ENCODE peak calls at places on chromosomes 7 and 10, in nine cellular contexts. Q, V, S, K, M, H, T, N and L are unnamed samples.

GRCh38 chr7:27155816-27156507 is 513 bp downstream of the HOXA7 start:
- DNase-seq in Q (peak; percentile 6), V (peak; percentile 77), S (peak; percentile 70), K (no peak), M (no peak), H (no peak), T (peak; percentile 82), N (no peak), L (no peak)

GRCh38 chr7:63900394-63901203 is 98.0 kb upstream of the ZNF722 start:
- DNase-seq in Q (peak; percentile 71), V (peak; percentile 94), S (peak; percentile 67), K (no peak), M (peak; percentile 95), H (peak; percentile 1), T (peak; percentile 97), N (no peak), L (no peak)

GRCh38 chr7:159142730-159143129 is 1.9 kb downstream of the VIPR2 start:
- DNase-seq in Q (no peak), V (no peak), S (no peak), K (no peak), M (no peak), H (no peak), T (no peak), N (no peak), L (no peak)

GRCh38 chr7:36736827-36737211 is 12.5 kb upstream of the AOAH start:
- DNase-seq in Q (no peak), V (no peak), S (peak; percentile 19), K (no peak), M (peak; percentile 51), H (no peak), T (no peak), N (no peak), L (no peak)

GRCh38 chr10:69572159-69573055 is 815 bp downstream of the NEUROG3 start:
- DNase-seq in Q (no peak), V (no peak), S (no peak), K (no peak), M (peak; percentile 49), H (no peak), T (no peak), N (peak; percentile 2), L (peak; percentile 4)

GRCh38 chr7:6160191-6160623 is 112.2 kb downstream of the CYTH3 start:
- DNase-seq in Q (peak; percentile 82), V (peak; percentile 82), S (peak; percentile 44), K (peak; percentile 79), M (peak; percentile 57), H (peak; percentile 88), T (peak; percentile 78), N (peak; percentile 65), L (peak; percentile 90)

GRCh38 chr7:99693427-99694200 is 13.8 kb upstream of the CYP3A5 start:
- DNase-seq in Q (peak; percentile 10), V (no peak), S (peak; percentile 23), K (peak; percentile 86), M (peak; percentile 59), H (no peak), T (no peak), N (no peak), L (no peak)

GRCh38 chr7:3172768-3173280 is 128.2 kb upstream of the SDK1 start:
- DNase-seq in Q (no peak), V (no peak), S (no peak), K (no peak), M (peak; percentile 25), H (no peak), T (no peak), N (no peak), L (no peak)

GRCh38 chr10:16788125-16788524 is 29.1 kb downstream of the RSU1 start:
- DNase-seq in Q (no peak), V (no peak), S (no peak), K (no peak), M (no peak), H (no peak), T (no peak), N (no peak), L (no peak)

GRCh38 chr7:128170461-128170860 is 70.6 kb upstream of the LEP start:
- DNase-seq in Q (no peak), V (no peak), S (no peak), K (no peak), M (no peak), H (no peak), T (no peak), N (no peak), L (no peak)

GRCh38 chr7:128166603-128167315 is 74.3 kb upstream of the LEP start:
- DNase-seq in Q (peak; percentile 20), V (no peak), S (no peak), K (peak; percentile 44), M (no peak), H (peak; percentile 10), T (peak; percentile 78), N (no peak), L (peak; percentile 3)

GRCh38 chr7:128167316-128167691 is 73.8 kb upstream of the LEP start:
- DNase-seq in Q (peak; percentile 57), V (peak; percentile 45), S (peak; percentile 11), K (peak; percentile 76), M (no peak), H (peak; percentile 62), T (peak; percentile 78), N (peak; percentile 75), L (peak; percentile 48)

GRCh38 chr7:128167791-128168666 is 73.0 kb upstream of the LEP start:
- DNase-seq in Q (no peak), V (peak; percentile 53), S (no peak), K (no peak), M (no peak), H (no peak), T (peak; percentile 73), N (no peak), L (no peak)

GRCh38 chr7:128168667-128169210 is 72.3 kb upstream of the LEP start:
- DNase-seq in Q (no peak), V (peak; percentile 51), S (peak; percentile 15), K (peak; percentile 75), M (no peak), H (peak; percentile 30), T (peak; percentile 79), N (no peak), L (peak; percentile 6)
- H3K4me3 ChIP-seq in Q (no peak overlapping the region), V (no peak overlapping the region), S (no peak overlapping the region), K (no peak overlapping the region), M (no peak overlapping the region), H (no peak overlapping the region), T (peak overlapping the region; percentile 17), N (no peak overlapping the region), L (no peak overlapping the region)

GRCh38 chr7:128869138-128869943 is 6.7 kb downstream of the ATP6V1F start:
- DNase-seq in Q (peak; percentile 69), V (no peak), S (peak; percentile 74), K (peak; percentile 77), M (peak; percentile 70), H (peak; percentile 37), T (peak; percentile 85), N (peak; percentile 23), L (peak; percentile 25)

GRCh38 chr7:128867241-128867640 is 4.6 kb downstream of the ATP6V1F start:
- DNase-seq in Q (no peak), V (no peak), S (no peak), K (no peak), M (no peak), H (no peak), T (no peak), N (no peak), L (no peak)

GRCh38 chr7:128869944-128870285 is 7.3 kb downstream of the ATP6V1F start:
- DNase-seq in Q (no peak), V (no peak), S (no peak), K (no peak), M (no peak), H (no peak), T (no peak), N (no peak), L (no peak)

GRCh38 chr7:128867842-128868623 is 5.4 kb downstream of the ATP6V1F start:
- DNase-seq in Q (peak; percentile 60), V (no peak), S (peak; percentile 33), K (no peak), M (no peak), H (peak; percentile 14), T (no peak), N (peak; percentile 51), L (no peak)

DNA sequence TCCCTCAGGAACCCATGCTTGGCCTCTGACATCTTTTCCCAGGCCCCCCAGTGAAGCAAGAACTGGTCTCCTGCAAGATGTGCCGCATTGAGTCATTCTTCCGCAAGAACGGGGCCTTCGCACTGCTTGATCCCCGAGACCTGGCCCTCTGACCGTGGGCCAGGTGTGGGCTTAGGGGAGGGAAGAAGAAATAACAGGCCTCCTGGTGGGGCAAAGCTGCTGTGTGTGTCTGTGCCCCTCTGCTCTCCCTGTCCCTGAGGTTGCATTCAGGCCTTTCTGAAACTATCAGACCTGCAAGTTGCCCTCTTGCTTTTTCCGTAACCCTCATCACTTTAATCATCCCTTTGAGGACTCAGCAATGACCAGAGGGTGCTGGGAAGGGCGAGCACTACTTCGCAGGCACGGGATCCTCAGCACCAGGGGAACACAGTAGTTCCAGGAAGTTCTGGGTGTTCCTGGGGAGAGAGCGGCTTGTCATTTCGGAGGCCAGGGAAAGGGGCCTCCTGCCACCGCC is 6.0 kb downstream of the ATP6V1F start:
- DNase-seq in Q (no peak), V (no peak), S (no peak), K (no peak), M (no peak), H (no peak), T (no peak), N (no peak), L (no peak)
- H3K4me3 ChIP-seq in Q (peak overlapping the region; percentile 63), V (peak overlapping the region; percentile 50), S (peak overlapping the region; percentile 69), K (peak overlapping the region; percentile 67), M (peak overlapping the region; percentile 64), H (peak overlapping the region; percentile 48), T (no peak overlapping the region), N (no peak overlapping the region), L (no peak overlapping the region)

GRCh38 chr7:101174322-101174854 is 5.7 kb downstream of the NAT16 start:
- DNase-seq in Q (no peak), V (no peak), S (no peak), K (no peak), M (no peak), H (no peak), T (no peak), N (no peak), L (no peak)
- H3K4me3 ChIP-seq in Q (no peak overlapping the region), V (no peak overlapping the region), S (no peak overlapping the region), K (no peak overlapping the region), M (no peak overlapping the region), H (no peak overlapping the region), T (no peak overlapping the region), N (no peak overlapping the region), L (no peak overlapping the region)

GRCh38 chr10:113469796-113470195 is 83.1 kb upstream of the HABP2 start:
- DNase-seq in Q (no peak), V (no peak), S (no peak), K (no peak), M (no peak), H (no peak), T (no peak), N (no peak), L (no peak)

GRCh38 chr10:113473011-113473410 is 79.8 kb upstream of the HABP2 start:
- DNase-seq in Q (no peak), V (no peak), S (no peak), K (no peak), M (no peak), H (no peak), T (no peak), N (no peak), L (no peak)

GRCh38 chr10:113471241-113471996 is 81.4 kb upstream of the HABP2 start:
- DNase-seq in Q (no peak), V (no peak), S (no peak), K (no peak), M (no peak), H (no peak), T (no peak), N (no peak), L (no peak)

GRCh38 chr10:113473851-113474250 is 79.0 kb upstream of the HABP2 start:
- DNase-seq in Q (no peak), V (no peak), S (no peak), K (no peak), M (no peak), H (no peak), T (no peak), N (no peak), L (no peak)

GRCh38 chr10:113470372-113471240 is 82.2 kb upstream of the HABP2 start:
- DNase-seq in Q (no peak), V (no peak), S (no peak), K (no peak), M (no peak), H (no peak), T (no peak), N (no peak), L (no peak)
- H3K4me3 ChIP-seq in Q (no peak overlapping the region), V (no peak overlapping the region), S (no peak overlapping the region), K (no peak overlapping the region), M (no peak overlapping the region), H (no peak overlapping the region), T (no peak overlapping the region), N (no peak overlapping the region), L (no peak overlapping the region)